ENCODE peak calls at places on chromosomes 7 and 10, in six cellular contexts. U, D, W, P, A and F are unnamed samples.

GRCh38 chr10:31210190-31210589 is 108.8 kb upstream of the ZEB1 start:
- DNase-seq in U (no peak), D (no peak), W (no peak), P (no peak), A (no peak), F (no peak)

GRCh38 chr10:61063035-61063434 is 119.0 kb upstream of the RHOBTB1 start:
- DNase-seq in U (no peak), D (no peak), W (no peak), P (no peak), A (no peak), F (no peak)

GRCh38 chr10:32943395-32943794 is 14.6 kb downstream of the ITGB1 start:
- DNase-seq in U (no peak), D (no peak), W (no peak), P (no peak), A (no peak), F (no peak)

GRCh38 chr10:50557130-50557682 is 66.5 kb downstream of the SGMS1 start:
- DNase-seq in U (no peak), D (no peak), W (no peak), P (no peak), A (no peak), F (no peak)

GRCh38 chr10:84076540-84077195 is 62.6 kb upstream of the GHITM start:
- DNase-seq in U (peak; percentile 60), D (no peak), W (no peak), P (no peak), A (no peak), F (no peak)

GRCh38 chr7:147513451-147513850 is 1077.1 kb upstream of the C7orf33 start:
- DNase-seq in U (no peak), D (no peak), W (no peak), P (no peak), A (no peak), F (no peak)

GRCh38 chr10:69270990-69271389 is 7.3 kb upstream of the HK1 start:
- DNase-seq in U (no peak), D (no peak), W (no peak), P (no peak), A (no peak), F (no peak)

GRCh38 chr7:27375958-27376357 is 133.4 kb downstream of the EVX1 start:
- DNase-seq in U (no peak), D (no peak), W (peak; percentile 16), P (no peak), A (no peak), F (no peak)

GRCh38 chr10:99450624-99451498 is 20.4 kb upstream of the GOT1 start:
- DNase-seq in U (no peak), D (no peak), W (peak; percentile 15), P (no peak), A (no peak), F (no peak)

GRCh38 chr10:93941603-93942002 is 47.8 kb downstream of the SLC35G1 start:
- DNase-seq in U (no peak), D (no peak), W (no peak), P (no peak), A (no peak), F (no peak)

GRCh38 chr7:143257501-143257900 is 5.7 kb upstream of the GSTK1 start:
- DNase-seq in U (no peak), D (no peak), W (peak; percentile 69), P (no peak), A (no peak), F (no peak)

GRCh38 chr10:2994562-2994961 is 72.8 kb upstream of the PFKP start:
- DNase-seq in U (peak; percentile 36), D (no peak), W (no peak), P (no peak), A (no peak), F (no peak)

GRCh38 chr10:69969961-69970360 is 82.7 kb upstream of the MACROH2A2 start:
- DNase-seq in U (no peak), D (no peak), W (no peak), P (no peak), A (no peak), F (no peak)

GRCh38 chr7:64888561-64888900 is 14.5 kb upstream of the ZNF273 start:
- DNase-seq in U (no peak), D (no peak), W (no peak), P (no peak), A (no peak), F (no peak)